ENCODE peak calls at places on chromosomes 13 and 19, in five cellular contexts. One of them, this sample, is unnamed. For H3K9me2, the result is how much of the 10 kb centered on the place peaks cover.

GRCh38 chr19:44303305-44303704 is 1.5 kb downstream of the ZNF235 start:
- DNase-seq in PC-3: peak
- DNase-seq in SK-N-SH: peak
- DNase-seq in hepatocyte: no peak
- DNase-seq in PC-9: no peak
- DNase-seq in this sample: no peak

GRCh38 chr13:32902898-32903297 is 113.3 kb upstream of the KL start:
- DNase-seq in PC-3: no peak
- DNase-seq in SK-N-SH: no peak
- DNase-seq in hepatocyte: no peak
- DNase-seq in PC-9: no peak
- DNase-seq in this sample: no peak

GRCh38 chr19:3179739-3180293 is 1.2 kb downstream of the S1PR4 start:
- DNase-seq in PC-3: no peak
- DNase-seq in SK-N-SH: no peak
- DNase-seq in hepatocyte: no peak
- DNase-seq in PC-9: no peak
- DNase-seq in this sample: peak

GRCh38 chr13:113967206-113967720 is 6.6 kb downstream of the C13orf46 start:
- DNase-seq in PC-3: no peak
- DNase-seq in SK-N-SH: no peak
- DNase-seq in hepatocyte: no peak
- DNase-seq in PC-9: no peak
- DNase-seq in this sample: no peak

GRCh38 chr13:113746671-113747070 is 12.4 kb upstream of the TMEM255B start:
- DNase-seq in PC-3: no peak
- DNase-seq in SK-N-SH: peak
- DNase-seq in hepatocyte: no peak
- DNase-seq in PC-9: no peak
- DNase-seq in this sample: no peak

GRCh38 chr19:46710687-46711086 is 6.2 kb downstream of the PRKD2 start:
- DNase-seq in PC-3: no peak
- DNase-seq in SK-N-SH: peak
- DNase-seq in hepatocyte: no peak
- DNase-seq in PC-9: no peak
- DNase-seq in this sample: no peak

GRCh38 chr19:39325778-39326680 is 5.4 kb upstream of the LRFN1 start:
- DNase-seq in PC-3: peak
- DNase-seq in SK-N-SH: peak
- DNase-seq in hepatocyte: no peak
- DNase-seq in PC-9: no peak
- DNase-seq in this sample: no peak

GRCh38 chr13:71979616-71980015 is 112.6 kb upstream of the DACH1 start:
- DNase-seq in PC-3: peak
- DNase-seq in SK-N-SH: no peak
- DNase-seq in hepatocyte: peak
- DNase-seq in PC-9: no peak
- DNase-seq in this sample: peak

GRCh38 chr13:99892866-99893504 is 78.6 kb downstream of the ZIC5 start:
- DNase-seq in PC-3: no peak
- DNase-seq in SK-N-SH: no peak
- DNase-seq in hepatocyte: no peak
- DNase-seq in PC-9: no peak
- DNase-seq in this sample: no peak

GRCh38 chr13:32051156-32051555 is 19.6 kb downstream of the FRY start:
- DNase-seq in PC-3: no peak
- DNase-seq in SK-N-SH: no peak
- DNase-seq in hepatocyte: no peak
- DNase-seq in PC-9: no peak
- DNase-seq in this sample: no peak

GRCh38 chr19:16197188-16197621 is 506 bp upstream of the AP1M1 start:
- DNase-seq in PC-3: peak
- DNase-seq in SK-N-SH: no peak
- DNase-seq in hepatocyte: no peak
- DNase-seq in PC-9: no peak
- DNase-seq in this sample: peak

GRCh38 chr19:12890787-12891552 is at the start of gene GCDH:
- DNase-seq in PC-3: peak
- DNase-seq in SK-N-SH: peak
- DNase-seq in hepatocyte: peak
- DNase-seq in PC-9: peak
- DNase-seq in this sample: peak

GRCh38 chr19:1400281-1401137 is 833 bp downstream of the GAMT start:
- DNase-seq in PC-3: no peak
- DNase-seq in SK-N-SH: peak
- DNase-seq in hepatocyte: peak
- DNase-seq in PC-9: no peak
- DNase-seq in this sample: no peak

GRCh38 chr13:81394605-81395004 is 1053.7 kb upstream of the SPRY2 start:
- DNase-seq in PC-3: no peak
- DNase-seq in SK-N-SH: no peak
- DNase-seq in hepatocyte: peak
- DNase-seq in PC-9: no peak
- DNase-seq in this sample: no peak

GRCh38 chr19:55146648-55147218 is 2.3 kb downstream of the TNNT1 start:
- DNase-seq in PC-3: peak
- DNase-seq in SK-N-SH: peak
- DNase-seq in hepatocyte: peak
- DNase-seq in PC-9: peak
- DNase-seq in this sample: peak

GRCh38 chr19:1395194-1396018 is 5.9 kb downstream of the GAMT start:
- DNase-seq in PC-3: no peak
- DNase-seq in SK-N-SH: peak
- DNase-seq in hepatocyte: no peak
- DNase-seq in PC-9: no peak
- DNase-seq in this sample: no peak

GRCh38 chr13:70107125-70107497 is 515 bp upstream of the ATXN8OS start:
- DNase-seq in PC-3: no peak
- DNase-seq in SK-N-SH: peak
- DNase-seq in hepatocyte: no peak
- DNase-seq in PC-9: no peak
- DNase-seq in this sample: no peak
- H2AFZ ChIP-seq in PC-3: no peak
- H2AFZ ChIP-seq in SK-N-SH: no peak
- H2AFZ ChIP-seq in hepatocyte: no peak
- H2AFZ ChIP-seq in PC-9: no peak
- H2AFZ ChIP-seq in this sample: no peak

GRCh38 chr13:35879111-35879510 is 252.1 kb downstream of the DCLK1 start:
- DNase-seq in PC-3: no peak
- DNase-seq in SK-N-SH: no peak
- DNase-seq in hepatocyte: no peak
- DNase-seq in PC-9: no peak
- DNase-seq in this sample: no peak
- H3K9me2 ChIP-seq in PC-3: under half
- H3K9me2 ChIP-seq in SK-N-SH: under half
- H3K9me2 ChIP-seq in hepatocyte: under half
- H3K9me2 ChIP-seq in PC-9: under half
- H3K9me2 ChIP-seq in this sample: under half

DNA sequence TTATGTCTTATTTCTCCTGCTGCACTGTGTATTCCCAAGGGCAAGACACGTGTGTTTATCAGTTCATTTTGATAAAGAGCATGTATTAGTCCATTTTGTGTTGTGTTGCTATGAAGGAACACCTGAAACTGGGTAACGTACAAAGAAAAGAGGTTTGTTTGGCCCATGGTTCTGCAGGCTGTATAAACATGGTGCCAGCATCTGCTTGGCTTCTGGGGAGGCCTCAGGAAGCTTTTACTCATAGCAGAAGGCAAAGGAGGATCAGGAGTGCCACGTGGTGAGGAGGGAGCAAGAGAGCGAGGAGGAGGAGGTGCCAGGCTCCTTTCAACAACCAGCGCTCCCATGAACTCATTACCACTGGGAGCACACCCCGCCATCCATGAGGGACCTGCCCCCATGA is 214.0 kb downstream of the UQCRFS1 start:
- DNase-seq in PC-3: no peak
- DNase-seq in SK-N-SH: no peak
- DNase-seq in hepatocyte: no peak
- DNase-seq in PC-9: no peak
- DNase-seq in this sample: no peak
- TF ChIP-seq CTCF in PC-3: no peak
- TF ChIP-seq CTCF in SK-N-SH: no peak
- TF ChIP-seq CTCF in hepatocyte: no peak
- TF ChIP-seq CTCF in PC-9: no peak
- TF ChIP-seq CTCF in this sample: no peak

DNA sequence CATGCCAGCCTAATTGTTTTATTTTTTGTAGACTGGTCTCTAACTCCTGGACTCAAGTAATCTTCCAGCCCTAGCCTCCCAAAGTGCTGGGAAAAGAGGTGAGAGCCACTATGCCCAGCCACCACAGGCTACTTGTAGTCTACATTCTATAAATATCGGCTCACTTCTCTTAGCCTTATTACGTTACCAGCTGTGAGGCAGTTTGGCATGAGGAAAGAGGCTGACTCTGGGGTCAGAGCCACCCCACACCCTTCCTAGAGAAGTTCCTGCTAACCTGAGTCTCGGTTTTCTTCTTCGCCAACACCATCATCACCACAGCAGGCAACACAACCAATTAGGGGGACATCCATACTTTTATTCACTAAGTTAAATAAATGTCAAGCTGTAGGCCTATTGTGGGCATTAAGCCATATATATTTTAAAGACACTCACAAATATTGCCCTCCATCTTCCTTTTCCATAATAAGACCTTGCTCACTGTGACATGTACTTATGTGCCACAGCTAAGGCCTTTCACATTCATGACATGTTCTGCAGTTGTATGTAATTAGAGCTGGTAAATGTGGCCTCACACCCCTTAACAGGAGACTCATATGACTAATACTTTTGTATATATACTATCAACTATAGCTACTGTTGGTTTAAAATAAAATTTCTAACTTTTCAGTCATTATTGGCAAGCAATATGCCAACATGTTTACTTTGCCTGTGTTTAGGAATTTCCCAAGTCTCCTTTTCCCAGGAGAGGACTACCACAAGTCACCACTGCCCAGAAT is 5.7 kb downstream of the SLC25A30 start:
- DNase-seq in PC-3: peak
- DNase-seq in SK-N-SH: no peak
- DNase-seq in hepatocyte: no peak
- DNase-seq in PC-9: no peak
- DNase-seq in this sample: no peak
- H2AFZ ChIP-seq in PC-3: no peak
- H2AFZ ChIP-seq in SK-N-SH: no peak
- H2AFZ ChIP-seq in hepatocyte: no peak
- H2AFZ ChIP-seq in PC-9: no peak
- H2AFZ ChIP-seq in this sample: no peak

DNA sequence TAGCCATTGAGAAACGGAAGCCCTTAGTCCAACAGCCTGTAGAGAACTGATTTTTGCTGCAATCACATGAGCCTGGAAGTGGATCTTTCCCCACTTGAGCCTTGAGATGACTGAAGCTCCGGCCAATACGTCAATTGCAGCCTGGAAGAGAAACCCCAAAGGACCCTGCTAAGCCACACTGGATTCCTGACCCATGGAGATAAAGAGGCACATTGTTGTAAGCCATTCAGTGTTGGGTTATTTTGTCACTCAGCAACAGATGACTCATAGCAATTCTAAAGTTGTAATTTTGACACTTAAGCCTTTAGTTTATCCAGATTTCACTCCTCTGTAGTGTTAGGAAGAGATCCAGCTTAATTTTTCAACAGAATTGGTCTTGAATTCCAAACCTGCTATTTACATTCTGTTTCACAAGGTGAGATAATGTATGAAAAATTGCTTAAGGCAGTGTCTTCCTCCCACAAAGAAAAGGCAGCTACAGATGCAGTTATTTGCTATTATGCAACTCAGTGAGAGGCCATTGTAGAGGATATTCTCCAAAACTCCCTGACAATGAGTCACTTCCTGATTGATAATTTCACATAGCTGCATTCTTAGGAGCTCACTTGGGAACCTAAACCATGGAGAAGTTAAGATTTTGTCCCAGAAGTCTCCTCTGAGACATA is 59.4 kb upstream of the TSHZ3 start:
- DNase-seq in PC-3: peak
- DNase-seq in SK-N-SH: no peak
- DNase-seq in hepatocyte: peak
- DNase-seq in PC-9: no peak
- DNase-seq in this sample: no peak
- H3K9me2 ChIP-seq in PC-3: under half
- H3K9me2 ChIP-seq in SK-N-SH: under half
- H3K9me2 ChIP-seq in hepatocyte: under half
- H3K9me2 ChIP-seq in PC-9: under half
- H3K9me2 ChIP-seq in this sample: under half

GRCh38 chr13:27534976-27535370 is 84.6 kb upstream of the MTIF3 start:
- DNase-seq in PC-3: no peak
- DNase-seq in SK-N-SH: no peak
- DNase-seq in hepatocyte: no peak
- DNase-seq in PC-9: no peak
- DNase-seq in this sample: no peak

GRCh38 chr13:27536361-27537101 is 83.8 kb downstream of the LNX2 start:
- DNase-seq in PC-3: no peak
- DNase-seq in SK-N-SH: no peak
- DNase-seq in hepatocyte: no peak
- DNase-seq in PC-9: no peak
- DNase-seq in this sample: no peak

GRCh38 chr13:27534108-27534975 is 84.0 kb upstream of the MTIF3 start:
- DNase-seq in PC-3: no peak
- DNase-seq in SK-N-SH: no peak
- DNase-seq in hepatocyte: no peak
- DNase-seq in PC-9: no peak
- DNase-seq in this sample: no peak

GRCh38 chr13:27533155-27533643 is 82.8 kb upstream of the MTIF3 start:
- DNase-seq in PC-3: peak
- DNase-seq in SK-N-SH: peak
- DNase-seq in hepatocyte: peak
- DNase-seq in PC-9: peak
- DNase-seq in this sample: peak

GRCh38 chr13:27535546-27535945 is 84.8 kb downstream of the LNX2 start:
- DNase-seq in PC-3: no peak
- DNase-seq in SK-N-SH: no peak
- DNase-seq in hepatocyte: no peak
- DNase-seq in PC-9: no peak
- DNase-seq in this sample: no peak
- TF ChIP-seq CTCF in PC-3: no peak
- TF ChIP-seq CTCF in SK-N-SH: no peak
- TF ChIP-seq CTCF in hepatocyte: no peak
- TF ChIP-seq CTCF in PC-9: no peak
- TF ChIP-seq CTCF in this sample: no peak

DNA sequence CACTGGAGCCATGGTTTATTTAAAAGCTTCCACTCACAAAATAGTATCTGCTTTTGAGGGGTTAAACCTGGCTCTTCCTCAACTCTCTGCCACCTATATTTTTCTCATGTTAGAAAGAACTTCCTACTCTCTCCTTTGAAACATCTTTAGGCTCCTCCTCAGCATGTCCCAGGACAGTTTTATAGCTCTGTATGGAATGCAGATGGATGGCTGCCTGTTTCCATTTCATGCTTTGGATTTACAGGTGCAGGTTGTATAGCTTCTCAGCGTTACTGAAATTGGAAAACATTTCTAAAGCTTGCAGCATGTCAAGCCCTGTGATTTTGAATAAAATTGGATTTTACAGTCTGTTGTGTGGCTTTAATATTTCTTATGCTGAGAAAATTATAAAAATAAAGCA is 314.0 kb downstream of the NDFIP2 start:
- DNase-seq in PC-3: no peak
- DNase-seq in SK-N-SH: no peak
- DNase-seq in hepatocyte: no peak
- DNase-seq in PC-9: no peak
- DNase-seq in this sample: no peak
- H2AFZ ChIP-seq in PC-3: no peak
- H2AFZ ChIP-seq in SK-N-SH: no peak
- H2AFZ ChIP-seq in hepatocyte: no peak
- H2AFZ ChIP-seq in PC-9: peak
- H2AFZ ChIP-seq in this sample: no peak